ENCODE peak calls at places on chromosomes 13 and 19, in eight cellular contexts. O is ovary, G is cardiac muscle cell, J is heart right ventricle, R is trophoblast cell, H is heart left ventricle, D is mammary epithelial cell, C is A549. N is an unnamed sample.

GRCh38 chr19:48319647-48320537 is 5.5 kb upstream of the EMP3 start:
- DNase-seq in O (peak; percentile 80), G (peak; percentile 87), J (peak; percentile 85), R (peak; percentile 64), H (peak; percentile 79), D (peak; percentile 63), C (peak; percentile 88), N (peak; percentile 80)

GRCh38 chr13:41059896-41060722 is 1.2 kb upstream of the WBP4 start:
- DNase-seq in O (peak; percentile 92), G (peak; percentile 93), J (peak; percentile 90), R (peak; percentile 96), H (peak; percentile 90), D (peak; percentile 87), C (peak; percentile 91), N (no peak)

GRCh38 chr19:54530866-54531265 is 28.2 kb downstream of the LAIR2 start:
- DNase-seq in O (no peak), G (no peak), J (no peak), R (no peak), H (no peak), D (no peak), C (no peak), N (no peak)

GRCh38 chr13:110624766-110625756 is 9.7 kb downstream of the NAXD start:
- DNase-seq in O (no peak), G (no peak), J (no peak), R (no peak), H (no peak), D (no peak), C (no peak), N (no peak)

GRCh38 chr19:34580408-34580807 is 96.6 kb downstream of the SCGB2B2 start:
- DNase-seq in O (no peak), G (no peak), J (no peak), R (no peak), H (no peak), D (no peak), C (no peak), N (no peak)

GRCh38 chr13:50692396-50692915 is 151.0 kb downstream of the DLEU7 start:
- DNase-seq in O (no peak), G (no peak), J (no peak), R (no peak), H (no peak), D (no peak), C (no peak), N (no peak)

GRCh38 chr13:25375727-25376358 is 4.1 kb downstream of the ATP8A2 start:
- DNase-seq in O (no peak), G (peak; percentile 60), J (peak; percentile 13), R (peak; percentile 8), H (peak; percentile 12), D (peak; percentile 14), C (peak; percentile 25), N (peak; percentile 8)

GRCh38 chr19:39409886-39410619 is 2.4 kb upstream of the PLEKHG2 start:
- DNase-seq in O (peak; percentile 89), G (peak; percentile 93), J (peak; percentile 83), R (peak; percentile 58), H (peak; percentile 86), D (no peak), C (peak; percentile 75), N (peak; percentile 70)

GRCh38 chr13:91112878-91113277 is 234.6 kb upstream of the MIR17HG start:
- DNase-seq in O (no peak), G (no peak), J (no peak), R (no peak), H (no peak), D (no peak), C (no peak), N (no peak)

DNA sequence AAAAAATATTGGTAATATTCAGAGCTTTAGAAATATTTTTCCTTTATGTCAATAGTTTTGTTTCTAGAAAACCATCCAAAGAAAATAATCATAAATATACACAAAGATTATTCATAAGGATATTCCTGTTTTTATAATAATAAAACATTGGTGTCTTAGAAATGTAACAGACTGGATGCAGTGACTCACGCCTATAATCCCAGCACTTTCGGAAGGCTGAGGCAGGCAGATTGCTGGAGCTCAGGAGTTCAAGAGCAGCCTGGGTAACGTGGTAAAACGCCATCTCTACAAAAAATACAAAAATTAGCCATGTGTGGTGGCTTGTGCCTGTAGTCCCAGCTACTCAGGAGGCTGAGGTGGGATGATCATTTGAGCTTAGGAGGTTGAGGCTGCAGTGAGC is 106.8 kb downstream of the DHRS12 start:
- DNase-seq in O (no peak), G (no peak), J (no peak), R (no peak), H (no peak), D (no peak), C (no peak), N (no peak)
- H3K27ac ChIP-seq in O (no peak overlapping the region), G (no peak overlapping the region), J (no peak overlapping the region), R (no peak overlapping the region), H (no peak overlapping the region), D (no peak overlapping the region), C (no peak overlapping the region), N (no peak overlapping the region)

DNA sequence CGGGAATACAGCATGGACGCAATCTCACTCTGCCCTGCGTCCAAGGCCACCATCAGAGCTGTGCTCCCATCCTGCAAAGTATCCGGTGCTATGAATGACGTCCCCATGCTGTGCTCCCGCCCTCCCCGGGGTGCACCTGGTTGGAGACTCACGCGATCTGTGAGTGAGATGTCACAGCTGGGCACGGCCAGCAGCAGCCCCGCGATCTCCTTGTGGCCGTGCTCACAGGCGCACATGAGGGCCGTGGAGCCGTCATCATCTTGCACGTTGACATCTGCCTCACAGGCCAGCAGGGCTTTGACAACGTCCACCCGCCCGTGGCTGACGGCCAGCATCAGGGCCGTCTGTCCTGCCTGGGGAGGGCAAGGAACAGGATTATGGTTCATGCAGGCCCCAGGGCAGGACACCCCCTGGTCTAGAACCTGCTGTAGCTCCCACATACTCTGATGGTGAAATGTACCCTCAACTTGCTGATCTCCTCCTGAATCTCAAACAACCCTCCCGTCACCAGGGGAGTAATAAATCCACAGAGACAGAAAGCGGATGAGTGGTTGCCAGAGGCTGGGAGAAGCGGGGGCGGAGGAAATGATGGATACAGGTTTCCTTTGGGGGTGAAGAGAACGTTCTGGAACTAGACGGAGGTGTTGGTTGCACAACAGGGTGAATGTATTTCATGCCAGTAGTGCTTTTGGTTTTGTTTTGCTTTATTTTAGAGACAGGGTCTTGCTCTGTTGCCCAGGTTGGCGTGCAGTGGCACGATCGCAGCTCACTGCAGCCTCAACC is 14.5 kb upstream of the SPC24 start:
- DNase-seq in O (no peak), G (peak; percentile 84), J (no peak), R (no peak), H (no peak), D (no peak), C (no peak), N (no peak)
- H3K4me3 ChIP-seq in O (no peak overlapping the region), G (no peak overlapping the region), J (no peak overlapping the region), R (no peak overlapping the region), H (no peak overlapping the region), D (no peak overlapping the region), C (no peak overlapping the region), N (no peak overlapping the region)

DNA sequence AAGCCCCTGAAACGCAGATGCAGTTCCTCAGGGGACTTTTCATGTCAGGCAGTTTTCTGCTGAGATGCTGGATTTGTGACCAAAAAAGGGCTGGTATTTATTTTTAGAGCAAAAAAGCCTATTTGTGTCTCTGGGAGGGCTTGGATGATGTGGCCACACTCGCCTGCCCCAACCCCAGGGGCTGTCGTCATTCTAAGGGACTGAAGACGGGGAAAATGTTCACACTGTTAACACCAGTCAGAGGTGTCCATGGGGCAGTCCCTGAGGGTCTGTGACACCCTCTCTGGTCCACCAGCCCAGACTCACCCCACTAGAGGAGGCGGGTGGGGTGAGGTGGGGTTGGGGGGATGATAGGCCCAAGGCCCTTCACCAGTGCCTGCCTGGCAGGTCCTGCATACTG is 15.9 kb upstream of the EPHX3 start:
- DNase-seq in O (no peak), G (no peak), J (peak; percentile 68), R (no peak), H (peak; percentile 71), D (no peak), C (no peak), N (no peak)
- H3K4me1 ChIP-seq in O (peaks cover 46% of the 10 kb centered on the region), G (no peaks in the 10 kb centered on the region), J (peaks cover 59% of the 10 kb centered on the region), R (peaks cover 39% of the 10 kb centered on the region), H (peaks cover 61% of the 10 kb centered on the region), D (peaks cover 42% of the 10 kb centered on the region), C (peaks cover 55% of the 10 kb centered on the region), N (no peaks in the 10 kb centered on the region)

GRCh38 chr13:43167058-43167457 is 143.7 kb downstream of the DNAJC15 start:
- DNase-seq in O (no peak), G (no peak), J (no peak), R (no peak), H (no peak), D (no peak), C (no peak), N (no peak)
- H3K27ac ChIP-seq in O (no peak overlapping the region), G (no peak overlapping the region), J (no peak overlapping the region), R (no peak overlapping the region), H (no peak overlapping the region), D (no peak overlapping the region), C (no peak overlapping the region), N (no peak overlapping the region)

GRCh38 chr19:12720296-12720695 is 3.4 kb downstream of the TNPO2 start:
- DNase-seq in O (no peak), G (no peak), J (no peak), R (no peak), H (no peak), D (no peak), C (no peak), N (no peak)
- H3K4me3 ChIP-seq in O (peak overlapping the region; percentile 78), G (no peak overlapping the region), J (no peak overlapping the region), R (no peak overlapping the region), H (peak overlapping the region; percentile 68), D (peak overlapping the region; percentile 79), C (no peak overlapping the region), N (peak overlapping the region; percentile 50)

GRCh38 chr13:28467886-28468519 is 26.9 kb downstream of the FLT1 start:
- DNase-seq in O (no peak), G (peak; percentile 52), J (no peak), R (peak; percentile 67), H (no peak), D (no peak), C (no peak), N (no peak)

GRCh38 chr13:28469316-28469715 is 25.6 kb downstream of the FLT1 start:
- DNase-seq in O (no peak), G (no peak), J (no peak), R (no peak), H (no peak), D (no peak), C (no peak), N (no peak)

GRCh38 chr13:28471408-28471807 is 23.5 kb downstream of the FLT1 start:
- DNase-seq in O (no peak), G (no peak), J (no peak), R (no peak), H (no peak), D (no peak), C (no peak), N (no peak)

GRCh38 chr13:28468520-28468915 is 26.4 kb downstream of the FLT1 start:
- DNase-seq in O (no peak), G (no peak), J (no peak), R (peak; percentile 66), H (no peak), D (no peak), C (no peak), N (no peak)

GRCh38 chr13:28470286-28470685 is 24.6 kb downstream of the FLT1 start:
- DNase-seq in O (no peak), G (peak; percentile 86), J (no peak), R (no peak), H (no peak), D (no peak), C (no peak), N (no peak)
- H3K4me1 ChIP-seq in O (no peaks in the 10 kb centered on the region), G (peaks cover 2% of the 10 kb centered on the region), J (no peaks in the 10 kb centered on the region), R (no peaks in the 10 kb centered on the region), H (peaks cover 5% of the 10 kb centered on the region), D (no peaks in the 10 kb centered on the region), C (no peaks in the 10 kb centered on the region), N (no peaks in the 10 kb centered on the region)